ENCODE peak calls at places on chromosome 2, in seven cellular contexts. One of them, this sample, is unnamed.

GRCh38 chr2:209239585-209239938 is 184.3 kb upstream of the MAP2 start:
- DNase-seq in mesothelial cell of epicardium: no peak
- DNase-seq in GM18507: no peak
- DNase-seq in 8988T: no peak
- DNase-seq in A549: no peak
- DNase-seq in AG08396: no peak
- DNase-seq in progenitor cell of endocrine pancreas: no peak
- DNase-seq in this sample: no peak

GRCh38 chr2:128325665-128326181 is 7.1 kb upstream of the HS6ST1 start:
- DNase-seq in A549: no peak
- DNase-seq in GM18507: no peak
- DNase-seq in mesothelial cell of epicardium: no peak
- DNase-seq in 8988T: no peak
- DNase-seq in AG08396: no peak
- DNase-seq in progenitor cell of endocrine pancreas: peak; percentile 7
- DNase-seq in this sample: no peak

GRCh38 chr2:120908314-120908975 is 172.8 kb downstream of the GLI2 start:
- DNase-seq in progenitor cell of endocrine pancreas: no peak
- DNase-seq in A549: no peak
- DNase-seq in mesothelial cell of epicardium: no peak
- DNase-seq in GM18507: no peak
- DNase-seq in AG08396: no peak
- DNase-seq in 8988T: no peak
- DNase-seq in this sample: no peak

GRCh38 chr2:192515937-192516336 is 321.2 kb upstream of the TMEFF2 start:
- DNase-seq in A549: no peak
- DNase-seq in AG08396: no peak
- DNase-seq in 8988T: no peak
- DNase-seq in GM18507: no peak
- DNase-seq in progenitor cell of endocrine pancreas: no peak
- DNase-seq in mesothelial cell of epicardium: no peak
- DNase-seq in this sample: no peak

GRCh38 chr2:47518497-47519146 is 115.7 kb downstream of the MSH2 start:
- DNase-seq in GM18507: no peak
- DNase-seq in progenitor cell of endocrine pancreas: no peak
- DNase-seq in AG08396: no peak
- DNase-seq in 8988T: no peak
- DNase-seq in A549: no peak
- DNase-seq in mesothelial cell of epicardium: no peak
- DNase-seq in this sample: no peak

GRCh38 chr2:20499387-20499786 is 52.5 kb downstream of the RHOB start:
- DNase-seq in A549: no peak
- DNase-seq in mesothelial cell of epicardium: no peak
- DNase-seq in AG08396: no peak
- DNase-seq in GM18507: no peak
- DNase-seq in progenitor cell of endocrine pancreas: no peak
- DNase-seq in 8988T: no peak
- DNase-seq in this sample: no peak

GRCh38 chr2:86337235-86338099 is at the start of gene REEP1:
- DNase-seq in mesothelial cell of epicardium: peak; percentile 39
- DNase-seq in AG08396: peak; percentile 57
- DNase-seq in A549: peak; percentile 34
- DNase-seq in 8988T: peak; percentile 53
- DNase-seq in GM18507: no peak
- DNase-seq in progenitor cell of endocrine pancreas: peak; percentile 34
- DNase-seq in this sample: peak; percentile 53

GRCh38 chr2:153432381-153432780 is 46.2 kb downstream of the RPRM start:
- DNase-seq in 8988T: no peak
- DNase-seq in AG08396: no peak
- DNase-seq in mesothelial cell of epicardium: no peak
- DNase-seq in progenitor cell of endocrine pancreas: no peak
- DNase-seq in GM18507: no peak
- DNase-seq in A549: no peak
- DNase-seq in this sample: no peak

GRCh38 chr2:200673191-200673590 is 87.4 kb downstream of the AOX1 start:
- DNase-seq in GM18507: no peak
- DNase-seq in 8988T: no peak
- DNase-seq in A549: no peak
- DNase-seq in mesothelial cell of epicardium: no peak
- DNase-seq in progenitor cell of endocrine pancreas: no peak
- DNase-seq in AG08396: no peak
- DNase-seq in this sample: no peak

GRCh38 chr2:133819906-133820305 is 251.6 kb upstream of the NCKAP5 start:
- DNase-seq in AG08396: no peak
- DNase-seq in 8988T: no peak
- DNase-seq in A549: no peak
- DNase-seq in progenitor cell of endocrine pancreas: no peak
- DNase-seq in GM18507: no peak
- DNase-seq in mesothelial cell of epicardium: no peak
- DNase-seq in this sample: no peak

GRCh38 chr2:69779258-69779989 is 37.5 kb downstream of the ANXA4 start:
- DNase-seq in progenitor cell of endocrine pancreas: no peak
- DNase-seq in mesothelial cell of epicardium: no peak
- DNase-seq in A549: peak; percentile 97
- DNase-seq in 8988T: no peak
- DNase-seq in AG08396: no peak
- DNase-seq in GM18507: no peak
- DNase-seq in this sample: no peak

GRCh38 chr2:11696736-11697102 is 26.7 kb upstream of the NTSR2 start:
- DNase-seq in AG08396: no peak
- DNase-seq in mesothelial cell of epicardium: no peak
- DNase-seq in GM18507: no peak
- DNase-seq in 8988T: no peak
- DNase-seq in A549: no peak
- DNase-seq in progenitor cell of endocrine pancreas: no peak
- DNase-seq in this sample: no peak

GRCh38 chr2:164523726-164524125 is 97.6 kb downstream of the GRB14 start:
- DNase-seq in mesothelial cell of epicardium: no peak
- DNase-seq in 8988T: no peak
- DNase-seq in progenitor cell of endocrine pancreas: no peak
- DNase-seq in A549: no peak
- DNase-seq in GM18507: no peak
- DNase-seq in AG08396: no peak
- DNase-seq in this sample: no peak

GRCh38 chr2:168192839-168193616 is 54.4 kb downstream of the STK39 start:
- DNase-seq in 8988T: no peak
- DNase-seq in AG08396: no peak
- DNase-seq in mesothelial cell of epicardium: no peak
- DNase-seq in A549: no peak
- DNase-seq in GM18507: no peak
- DNase-seq in progenitor cell of endocrine pancreas: no peak
- DNase-seq in this sample: no peak

GRCh38 chr2:132275396-132275795 is 113.6 kb upstream of the ANKRD30BL start:
- DNase-seq in AG08396: no peak
- DNase-seq in 8988T: no peak
- DNase-seq in A549: no peak
- DNase-seq in progenitor cell of endocrine pancreas: no peak
- DNase-seq in GM18507: no peak
- DNase-seq in mesothelial cell of epicardium: no peak
- DNase-seq in this sample: no peak

GRCh38 chr2:128306081-128306930 is 12.4 kb downstream of the HS6ST1 start:
- DNase-seq in 8988T: no peak
- DNase-seq in progenitor cell of endocrine pancreas: no peak
- DNase-seq in A549: peak; percentile 84
- DNase-seq in mesothelial cell of epicardium: peak; percentile 15
- DNase-seq in AG08396: peak; percentile 96
- DNase-seq in GM18507: no peak
- DNase-seq in this sample: no peak

GRCh38 chr2:8527676-8528075 is 154.2 kb upstream of the ID2 start:
- DNase-seq in GM18507: no peak
- DNase-seq in AG08396: no peak
- DNase-seq in mesothelial cell of epicardium: no peak
- DNase-seq in A549: no peak
- DNase-seq in 8988T: no peak
- DNase-seq in progenitor cell of endocrine pancreas: no peak
- DNase-seq in this sample: no peak

GRCh38 chr2:136985044-136985443 is 219.7 kb downstream of the THSD7B start:
- DNase-seq in progenitor cell of endocrine pancreas: no peak
- DNase-seq in mesothelial cell of epicardium: no peak
- DNase-seq in 8988T: no peak
- DNase-seq in A549: no peak
- DNase-seq in GM18507: no peak
- DNase-seq in AG08396: no peak
- DNase-seq in this sample: no peak

GRCh38 chr2:194867328-194867727 is 789.7 kb upstream of the SLC39A10 start:
- DNase-seq in A549: no peak
- DNase-seq in mesothelial cell of epicardium: no peak
- DNase-seq in GM18507: no peak
- DNase-seq in progenitor cell of endocrine pancreas: no peak
- DNase-seq in 8988T: no peak
- DNase-seq in AG08396: no peak
- DNase-seq in this sample: no peak

GRCh38 chr2:68766378-68766845 is 31.8 kb downstream of the ARHGAP25 start:
- DNase-seq in A549: no peak
- DNase-seq in AG08396: no peak
- DNase-seq in 8988T: no peak
- DNase-seq in progenitor cell of endocrine pancreas: no peak
- DNase-seq in mesothelial cell of epicardium: no peak
- DNase-seq in GM18507: no peak
- DNase-seq in this sample: no peak

GRCh38 chr2:127175406-127175805 is 44.7 kb downstream of the CYP27C1 start:
- DNase-seq in GM18507: no peak
- DNase-seq in AG08396: peak; percentile 45
- DNase-seq in progenitor cell of endocrine pancreas: no peak
- DNase-seq in A549: no peak
- DNase-seq in mesothelial cell of epicardium: no peak
- DNase-seq in 8988T: no peak
- DNase-seq in this sample: no peak